ENCODE peak calls at places on chromosomes 7 and 10, in eight cellular contexts. One of them, this sample, is unnamed.

GRCh38 chr10:83287374-83287773 is 851.9 kb upstream of the GHITM start:
- DNase-seq in transverse colon: no peak
- DNase-seq in suprapubic skin: no peak
- DNase-seq in esophagus muscularis mucosa: no peak
- DNase-seq in stomach: no peak
- DNase-seq in SK-N-SH: no peak
- DNase-seq in K562: no peak
- DNase-seq in upper lobe of left lung: no peak
- DNase-seq in this sample: no peak

GRCh38 chr10:30353851-30354250 is 4.8 kb upstream of the MTPAP start:
- DNase-seq in transverse colon: no peak
- DNase-seq in suprapubic skin: no peak
- DNase-seq in esophagus muscularis mucosa: peak; percentile 72
- DNase-seq in stomach: no peak
- DNase-seq in SK-N-SH: no peak
- DNase-seq in K562: no peak
- DNase-seq in upper lobe of left lung: no peak
- DNase-seq in this sample: no peak

GRCh38 chr7:157445956-157446295 is 109.1 kb downstream of the DNAJB6 start:
- DNase-seq in transverse colon: no peak
- DNase-seq in suprapubic skin: peak; percentile 43
- DNase-seq in esophagus muscularis mucosa: no peak
- DNase-seq in stomach: no peak
- DNase-seq in SK-N-SH: no peak
- DNase-seq in K562: no peak
- DNase-seq in upper lobe of left lung: peak; percentile 13
- DNase-seq in this sample: no peak

GRCh38 chr10:113099431-113100298 is 149.6 kb downstream of the TCF7L2 start:
- DNase-seq in transverse colon: no peak
- DNase-seq in suprapubic skin: no peak
- DNase-seq in esophagus muscularis mucosa: no peak
- DNase-seq in stomach: no peak
- DNase-seq in SK-N-SH: peak; percentile 47
- DNase-seq in K562: no peak
- DNase-seq in upper lobe of left lung: peak; percentile 44
- DNase-seq in this sample: no peak

GRCh38 chr10:100286051-100287033 is at the start of gene BLOC1S2:
- DNase-seq in transverse colon: peak; percentile 87
- DNase-seq in suprapubic skin: peak; percentile 92
- DNase-seq in esophagus muscularis mucosa: peak; percentile 96
- DNase-seq in stomach: peak; percentile 84
- DNase-seq in SK-N-SH: peak; percentile 98
- DNase-seq in K562: peak; percentile 87
- DNase-seq in upper lobe of left lung: peak; percentile 88
- DNase-seq in this sample: peak; percentile 94

GRCh38 chr10:57145548-57145947 is 784.5 kb upstream of the ZWINT start:
- DNase-seq in transverse colon: no peak
- DNase-seq in suprapubic skin: no peak
- DNase-seq in esophagus muscularis mucosa: no peak
- DNase-seq in stomach: no peak
- DNase-seq in SK-N-SH: no peak
- DNase-seq in K562: no peak
- DNase-seq in upper lobe of left lung: no peak
- DNase-seq in this sample: no peak

GRCh38 chr7:149325248-149325647 is 63.3 kb downstream of the ZNF783 start:
- DNase-seq in transverse colon: no peak
- DNase-seq in suprapubic skin: no peak
- DNase-seq in esophagus muscularis mucosa: no peak
- DNase-seq in stomach: no peak
- DNase-seq in SK-N-SH: no peak
- DNase-seq in K562: no peak
- DNase-seq in upper lobe of left lung: no peak
- DNase-seq in this sample: no peak

GRCh38 chr7:28685291-28685659 is 272.9 kb downstream of the TRIL start:
- DNase-seq in transverse colon: peak; percentile 21
- DNase-seq in suprapubic skin: peak; percentile 72
- DNase-seq in esophagus muscularis mucosa: no peak
- DNase-seq in stomach: no peak
- DNase-seq in SK-N-SH: peak; percentile 28
- DNase-seq in K562: no peak
- DNase-seq in upper lobe of left lung: peak; percentile 63
- DNase-seq in this sample: peak; percentile 73

GRCh38 chr10:34723746-34724145 is 91.3 kb downstream of the PARD3 start:
- DNase-seq in transverse colon: peak; percentile 47
- DNase-seq in suprapubic skin: no peak
- DNase-seq in esophagus muscularis mucosa: peak; percentile 75
- DNase-seq in stomach: peak; percentile 58
- DNase-seq in SK-N-SH: peak; percentile 47
- DNase-seq in K562: peak; percentile 33
- DNase-seq in upper lobe of left lung: peak; percentile 63
- DNase-seq in this sample: no peak

GRCh38 chr7:86942995-86943394 is 116.5 kb downstream of the ELAPOR2 start:
- DNase-seq in transverse colon: no peak
- DNase-seq in suprapubic skin: no peak
- DNase-seq in esophagus muscularis mucosa: no peak
- DNase-seq in stomach: no peak
- DNase-seq in SK-N-SH: no peak
- DNase-seq in K562: peak; percentile 26
- DNase-seq in upper lobe of left lung: no peak
- DNase-seq in this sample: no peak

GRCh38 chr7:70776627-70777101 is 355.3 kb upstream of the GALNT17 start:
- DNase-seq in transverse colon: no peak
- DNase-seq in suprapubic skin: no peak
- DNase-seq in esophagus muscularis mucosa: no peak
- DNase-seq in stomach: no peak
- DNase-seq in SK-N-SH: no peak
- DNase-seq in K562: no peak
- DNase-seq in upper lobe of left lung: no peak
- DNase-seq in this sample: no peak

GRCh38 chr7:31101544-31101943 is 49.4 kb downstream of the ADCYAP1R1 start:
- DNase-seq in transverse colon: no peak
- DNase-seq in suprapubic skin: no peak
- DNase-seq in esophagus muscularis mucosa: no peak
- DNase-seq in stomach: no peak
- DNase-seq in SK-N-SH: peak; percentile 41
- DNase-seq in K562: no peak
- DNase-seq in upper lobe of left lung: no peak
- DNase-seq in this sample: no peak

GRCh38 chr10:99540673-99541531 is 8.2 kb downstream of the NKX2-3 start:
- DNase-seq in transverse colon: peak; percentile 60
- DNase-seq in suprapubic skin: no peak
- DNase-seq in esophagus muscularis mucosa: no peak
- DNase-seq in stomach: peak; percentile 45
- DNase-seq in SK-N-SH: peak; percentile 45
- DNase-seq in K562: no peak
- DNase-seq in upper lobe of left lung: peak; percentile 45
- DNase-seq in this sample: peak; percentile 76

GRCh38 chr10:128116187-128116586 is 10.0 kb downstream of the MKI67 start:
- DNase-seq in transverse colon: no peak
- DNase-seq in suprapubic skin: no peak
- DNase-seq in esophagus muscularis mucosa: no peak
- DNase-seq in stomach: no peak
- DNase-seq in SK-N-SH: no peak
- DNase-seq in K562: no peak
- DNase-seq in upper lobe of left lung: no peak
- DNase-seq in this sample: no peak

GRCh38 chr7:1567893-1568292 is 1.9 kb downstream of the PSMG3 start:
- DNase-seq in transverse colon: no peak
- DNase-seq in suprapubic skin: peak; percentile 74
- DNase-seq in esophagus muscularis mucosa: no peak
- DNase-seq in stomach: peak; percentile 63
- DNase-seq in SK-N-SH: peak; percentile 47
- DNase-seq in K562: no peak
- DNase-seq in upper lobe of left lung: no peak
- DNase-seq in this sample: no peak

GRCh38 chr7:130393095-130393494 is 12.8 kb downstream of the CPA1 start:
- DNase-seq in transverse colon: no peak
- DNase-seq in suprapubic skin: no peak
- DNase-seq in esophagus muscularis mucosa: peak; percentile 70
- DNase-seq in stomach: no peak
- DNase-seq in SK-N-SH: no peak
- DNase-seq in K562: no peak
- DNase-seq in upper lobe of left lung: no peak
- DNase-seq in this sample: no peak

GRCh38 chr7:155001756-155002410 is 1.0 kb downstream of the PAXIP1 start:
- DNase-seq in transverse colon: no peak
- DNase-seq in suprapubic skin: no peak
- DNase-seq in esophagus muscularis mucosa: no peak
- DNase-seq in stomach: no peak
- DNase-seq in SK-N-SH: no peak
- DNase-seq in K562: peak; percentile 68
- DNase-seq in upper lobe of left lung: no peak
- DNase-seq in this sample: no peak

GRCh38 chr10:110629680-110630191 is 14.4 kb upstream of the RBM20 start:
- DNase-seq in transverse colon: no peak
- DNase-seq in suprapubic skin: no peak
- DNase-seq in esophagus muscularis mucosa: peak; percentile 55
- DNase-seq in stomach: no peak
- DNase-seq in SK-N-SH: no peak
- DNase-seq in K562: no peak
- DNase-seq in upper lobe of left lung: no peak
- DNase-seq in this sample: no peak

GRCh38 chr7:17672774-17673173 is 267.5 kb downstream of the SNX13 start:
- DNase-seq in transverse colon: no peak
- DNase-seq in suprapubic skin: no peak
- DNase-seq in esophagus muscularis mucosa: no peak
- DNase-seq in stomach: no peak
- DNase-seq in SK-N-SH: no peak
- DNase-seq in K562: no peak
- DNase-seq in upper lobe of left lung: no peak
- DNase-seq in this sample: no peak
- H3K27ac ChIP-seq in transverse colon: no peak overlapping the region
- H3K27ac ChIP-seq in suprapubic skin: no peak overlapping the region
- H3K27ac ChIP-seq in esophagus muscularis mucosa: no peak overlapping the region
- H3K27ac ChIP-seq in stomach: no peak overlapping the region
- H3K27ac ChIP-seq in SK-N-SH: no peak overlapping the region
- H3K27ac ChIP-seq in K562: no peak overlapping the region
- H3K27ac ChIP-seq in upper lobe of left lung: no peak overlapping the region
- H3K27ac ChIP-seq in this sample: no peak overlapping the region

DNA sequence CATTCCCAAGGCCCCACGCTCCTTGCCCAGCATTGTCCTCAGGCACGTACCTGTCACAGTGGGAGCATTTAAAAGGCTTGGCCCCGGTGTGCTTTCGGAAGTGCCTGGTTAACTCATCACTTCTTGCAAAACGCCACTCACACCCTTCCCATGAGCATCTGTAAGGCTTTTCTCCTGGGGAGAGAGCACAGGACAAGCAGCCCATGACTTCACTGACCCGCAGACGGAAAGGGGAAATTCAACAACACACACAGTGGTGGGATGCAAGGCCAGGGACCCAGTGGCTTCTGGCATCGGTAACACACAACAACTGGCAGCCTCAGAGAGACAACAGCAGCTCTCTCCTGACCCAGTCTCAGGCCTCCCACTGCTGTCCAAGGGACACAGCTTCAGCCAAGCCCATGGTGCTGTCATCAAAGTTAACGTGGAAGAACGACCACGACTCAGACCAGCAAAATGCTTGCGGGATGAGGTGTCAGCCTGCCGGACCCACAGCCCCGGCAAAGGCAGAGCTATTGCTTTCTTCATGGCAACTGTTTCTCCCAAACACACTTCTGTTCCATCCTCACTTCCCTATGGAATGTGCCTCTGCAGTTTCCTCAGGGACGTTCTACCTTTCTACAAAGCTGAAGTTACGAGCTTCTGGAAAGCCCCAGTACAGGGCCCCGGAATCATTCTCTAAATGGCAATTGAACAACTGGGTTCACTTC is 4.8 kb downstream of the KLF6 start:
- DNase-seq in transverse colon: no peak
- DNase-seq in suprapubic skin: no peak
- DNase-seq in esophagus muscularis mucosa: no peak
- DNase-seq in stomach: no peak
- DNase-seq in SK-N-SH: no peak
- DNase-seq in K562: no peak
- DNase-seq in upper lobe of left lung: no peak
- DNase-seq in this sample: no peak
- TF ChIP-seq POLR2AphosphoS5 in transverse colon: peak; percentile 41
- TF ChIP-seq POLR2AphosphoS5 in suprapubic skin: no peak
- TF ChIP-seq POLR2AphosphoS5 in esophagus muscularis mucosa: no peak
- TF ChIP-seq POLR2AphosphoS5 in stomach: peak; percentile 37
- TF ChIP-seq POLR2AphosphoS5 in SK-N-SH: peak; percentile 0
- TF ChIP-seq POLR2AphosphoS5 in K562: no peak
- TF ChIP-seq POLR2AphosphoS5 in upper lobe of left lung: peak; percentile 43
- TF ChIP-seq POLR2AphosphoS5 in this sample: peak; percentile 38

DNA sequence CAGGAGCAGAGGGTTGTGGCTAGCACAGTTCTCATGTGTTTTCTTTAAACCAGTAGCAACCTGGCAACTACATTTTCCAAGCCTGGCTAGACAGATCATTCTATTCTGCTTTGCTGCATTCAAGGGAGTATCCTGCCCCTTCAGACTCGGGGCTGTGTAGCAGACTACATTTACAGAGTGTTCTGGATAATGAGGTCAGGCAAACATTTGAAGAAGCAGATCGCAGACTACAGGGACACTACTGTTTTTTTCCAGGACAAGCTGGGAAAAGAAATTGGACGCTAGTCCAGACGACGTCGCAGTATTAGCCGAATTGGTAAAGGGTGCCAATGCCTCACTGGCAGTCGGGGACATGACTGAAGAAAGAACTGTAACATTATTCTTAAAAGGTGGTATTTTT is 61.0 kb upstream of the PAPSS2 start:
- DNase-seq in transverse colon: no peak
- DNase-seq in suprapubic skin: no peak
- DNase-seq in esophagus muscularis mucosa: no peak
- DNase-seq in stomach: no peak
- DNase-seq in SK-N-SH: no peak
- DNase-seq in K562: no peak
- DNase-seq in upper lobe of left lung: no peak
- DNase-seq in this sample: no peak
- TF ChIP-seq EP300 in transverse colon: no peak
- TF ChIP-seq EP300 in suprapubic skin: no peak
- TF ChIP-seq EP300 in esophagus muscularis mucosa: no peak
- TF ChIP-seq EP300 in stomach: no peak
- TF ChIP-seq EP300 in SK-N-SH: no peak
- TF ChIP-seq EP300 in K562: no peak
- TF ChIP-seq EP300 in upper lobe of left lung: no peak
- TF ChIP-seq EP300 in this sample: no peak

GRCh38 chr10:13651969-13652720 is 65.4 kb downstream of the PRPF18 start:
- DNase-seq in transverse colon: no peak
- DNase-seq in suprapubic skin: no peak
- DNase-seq in esophagus muscularis mucosa: no peak
- DNase-seq in stomach: no peak
- DNase-seq in SK-N-SH: no peak
- DNase-seq in K562: no peak
- DNase-seq in upper lobe of left lung: no peak
- DNase-seq in this sample: no peak

GRCh38 chr10:13652860-13653259 is 66.1 kb downstream of the PRPF18 start:
- DNase-seq in transverse colon: no peak
- DNase-seq in suprapubic skin: no peak
- DNase-seq in esophagus muscularis mucosa: no peak
- DNase-seq in stomach: no peak
- DNase-seq in SK-N-SH: no peak
- DNase-seq in K562: no peak
- DNase-seq in upper lobe of left lung: no peak
- DNase-seq in this sample: no peak

GRCh38 chr10:13648425-13648824 is 61.7 kb downstream of the PRPF18 start:
- DNase-seq in transverse colon: no peak
- DNase-seq in suprapubic skin: no peak
- DNase-seq in esophagus muscularis mucosa: no peak
- DNase-seq in stomach: no peak
- DNase-seq in SK-N-SH: no peak
- DNase-seq in K562: no peak
- DNase-seq in upper lobe of left lung: no peak
- DNase-seq in this sample: no peak

GRCh38 chr10:13649844-13650520 is 63.2 kb downstream of the PRPF18 start:
- DNase-seq in transverse colon: no peak
- DNase-seq in suprapubic skin: no peak
- DNase-seq in esophagus muscularis mucosa: no peak
- DNase-seq in stomach: no peak
- DNase-seq in SK-N-SH: no peak
- DNase-seq in K562: no peak
- DNase-seq in upper lobe of left lung: no peak
- DNase-seq in this sample: no peak

GRCh38 chr10:13650961-13651360 is 64.2 kb downstream of the PRPF18 start:
- DNase-seq in transverse colon: no peak
- DNase-seq in suprapubic skin: no peak
- DNase-seq in esophagus muscularis mucosa: no peak
- DNase-seq in stomach: no peak
- DNase-seq in SK-N-SH: peak; percentile 43
- DNase-seq in K562: no peak
- DNase-seq in upper lobe of left lung: no peak
- DNase-seq in this sample: no peak
- H3K27ac ChIP-seq in transverse colon: no peak overlapping the region
- H3K27ac ChIP-seq in suprapubic skin: no peak overlapping the region
- H3K27ac ChIP-seq in esophagus muscularis mucosa: no peak overlapping the region
- H3K27ac ChIP-seq in stomach: no peak overlapping the region
- H3K27ac ChIP-seq in SK-N-SH: peak overlapping the region; percentile 43
- H3K27ac ChIP-seq in K562: no peak overlapping the region
- H3K27ac ChIP-seq in upper lobe of left lung: no peak overlapping the region
- H3K27ac ChIP-seq in this sample: no peak overlapping the region